ENCODE peak calls at places on chromosomes 5 and 9, in six cellular contexts. L is Caco-2; A is GM23338; Z is neural progenitor cell; H is naive thymus-derived CD4-positive, alpha-beta T cell; B is osteoblast. N is an unnamed sample. For H3K36me3, the result is how much of the 10 kb centered on the place peaks cover.

GRCh38 chr9:78578016-78578555 is 281.2 kb downstream of the PSAT1 start:
- DNase-seq in A (no peak), L (no peak), B (no peak), H (no peak), Z (no peak), N (no peak)

GRCh38 chr5:79002374-79002773 is 17.3 kb upstream of the ARSB start:
- DNase-seq in Z (no peak), A (no peak), L (no peak), H (no peak), B (no peak), N (no peak)

GRCh38 chr5:121108725-121109124 is 644.6 kb downstream of the PRR16 start:
- DNase-seq in Z (peak), B (no peak), H (no peak), A (peak), L (peak), N (peak)

GRCh38 chr5:169695919-169696490 is 58.9 kb downstream of the DOCK2 start:
- DNase-seq in A (no peak), Z (no peak), H (no peak), B (peak), L (no peak), N (no peak)

GRCh38 chr5:65796917-65797316 is 74.9 kb downstream of the NLN start:
- DNase-seq in Z (no peak), L (no peak), A (no peak), H (no peak), B (no peak), N (no peak)

GRCh38 chr5:177519463-177520235 is 2.9 kb upstream of the DDX41 start:
- DNase-seq in L (no peak), A (no peak), Z (no peak), B (peak), H (no peak), N (no peak)

GRCh38 chr5:110625376-110625999 is 101.0 kb downstream of the TMEM232 start:
- DNase-seq in Z (peak), B (peak), H (no peak), L (no peak), A (peak), N (peak)

GRCh38 chr5:79840085-79840990 is 150.7 kb downstream of the CMYA5 start:
- DNase-seq in B (no peak), H (no peak), Z (peak), A (no peak), L (no peak), N (no peak)

GRCh38 chr5:52356311-52356918 is 431.3 kb upstream of the ITGA1 start:
- DNase-seq in L (no peak), A (peak), B (no peak), Z (peak), H (no peak), N (no peak)

GRCh38 chr9:125262217-125262991 is 778 bp downstream of the GAPVD1 start:
- DNase-seq in A (no peak), Z (no peak), B (peak), L (no peak), H (peak), N (no peak)

GRCh38 chr9:90854637-90855036 is 53.0 kb downstream of the SYK start:
- DNase-seq in A (no peak), H (no peak), L (no peak), Z (no peak), B (no peak), N (no peak)

GRCh38 chr5:123916331-123917121 is 404.5 kb downstream of the CSNK1G3 start:
- DNase-seq in Z (no peak), L (no peak), A (no peak), H (no peak), B (peak), N (no peak)
- H3K4me3 ChIP-seq in Z (no peak), L (no peak), A (no peak), H (no peak), B (no peak), N (no peak)

GRCh38 chr9:131478911-131479310 is 23.8 kb upstream of the POMT1 start:
- DNase-seq in Z (no peak), H (no peak), L (no peak), A (no peak), B (no peak), N (no peak)
- H3K36me3 ChIP-seq in Z (under half), H (half or more), L (under half), A (half or more), B (half or more), N (half or more)

DNA sequence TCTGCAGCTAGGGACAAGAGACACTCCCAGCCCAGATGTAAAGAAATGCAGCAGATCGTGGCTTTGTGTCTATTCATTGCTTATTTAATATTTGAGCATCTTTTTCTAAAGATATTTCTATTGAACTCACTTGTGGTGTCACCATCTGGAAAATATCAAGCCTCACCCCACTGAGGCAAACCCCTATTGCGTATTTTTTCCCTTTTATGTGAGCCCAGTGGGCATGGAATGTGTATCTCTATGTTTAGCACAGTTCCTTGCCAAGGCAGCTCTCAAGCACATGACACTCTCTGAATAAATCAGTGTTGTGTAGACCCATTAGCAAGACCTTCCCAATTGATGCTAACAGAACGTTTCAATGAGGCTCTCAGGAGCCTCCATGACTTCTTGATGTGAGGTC is 81.6 kb downstream of the TMEM174 start:
- DNase-seq in Z (no peak), A (no peak), H (no peak), B (no peak), L (no peak), N (no peak)
- H3K4me3 ChIP-seq in Z (no peak), A (no peak), H (no peak), B (no peak), L (no peak), N (no peak)

DNA sequence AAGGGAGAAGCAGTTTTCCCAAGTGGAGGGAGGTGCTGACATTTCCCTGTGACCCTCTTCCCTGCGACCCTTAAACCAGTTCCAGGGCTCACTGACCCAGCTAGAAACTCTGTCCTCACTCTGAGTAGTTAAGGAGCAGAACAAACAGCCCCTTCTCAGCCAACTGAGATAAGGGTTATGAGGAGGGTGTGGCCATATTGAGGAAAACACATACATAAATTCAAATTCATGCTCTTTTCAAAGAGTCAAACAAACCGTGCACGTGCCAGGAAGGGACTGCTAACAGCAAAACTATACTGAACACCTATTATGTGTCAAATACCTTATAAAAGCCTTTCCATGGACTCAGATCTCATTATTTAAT is 4.9 kb upstream of the AKNA start:
- DNase-seq in H (no peak), Z (no peak), L (no peak), B (no peak), A (no peak), N (no peak)
- H3K36me3 ChIP-seq in H (under half), Z (under half), L (under half), B (under half), A (under half), N (under half)

DNA sequence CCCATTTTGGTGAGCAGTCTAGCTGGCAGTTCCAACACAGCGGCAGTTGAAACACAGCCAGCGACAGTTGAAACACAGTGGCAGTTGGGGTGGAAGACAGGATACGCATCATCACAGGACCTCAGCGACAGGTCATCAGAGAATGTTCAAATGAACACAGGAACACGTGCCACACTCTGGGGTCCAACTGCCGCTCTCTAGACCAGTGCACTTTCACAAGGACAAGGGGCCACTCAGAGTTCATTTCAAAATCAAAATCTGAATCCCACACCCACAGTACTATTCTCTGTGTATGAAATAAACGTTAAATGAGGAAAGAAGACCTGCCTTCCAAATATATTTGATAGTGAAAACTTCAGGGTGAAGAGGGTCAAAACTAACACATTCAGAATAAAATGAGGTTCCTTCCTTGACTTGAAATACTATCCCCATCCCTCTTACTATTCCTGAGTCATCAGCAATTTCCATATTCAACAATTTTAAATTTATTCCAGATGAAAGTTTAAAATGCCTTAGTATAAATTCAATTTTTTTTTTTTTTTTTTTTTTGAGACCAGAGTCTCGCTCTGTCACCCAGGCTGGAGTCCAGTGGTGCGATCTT is 53.0 kb upstream of the SIMC1 start:
- DNase-seq in Z (no peak), L (no peak), H (no peak), B (no peak), A (no peak), N (no peak)
- H3K4me3 ChIP-seq in Z (no peak), L (no peak), H (no peak), B (no peak), A (no peak), N (no peak)

GRCh38 chr5:150532996-150533395 is 25.1 kb downstream of the NDST1 start:
- DNase-seq in A (no peak), L (no peak), B (no peak), Z (no peak), H (no peak), N (no peak)
- H3K36me3 ChIP-seq in A (under half), L (under half), B (half or more), Z (under half), H (under half), N (under half)

GRCh38 chr9:14346301-14346721 is 32.4 kb upstream of the NFIB start:
- DNase-seq in L (no peak), H (no peak), A (peak), B (no peak), Z (peak), N (peak)

GRCh38 chr9:14343948-14344547 is 30.1 kb upstream of the NFIB start:
- DNase-seq in Z (peak), H (no peak), L (no peak), B (no peak), A (peak), N (peak)

GRCh38 chr9:14346826-14347407 is 33.0 kb upstream of the NFIB start:
- DNase-seq in A (peak), Z (peak), L (no peak), H (no peak), B (no peak), N (peak)

GRCh38 chr9:14344846-14345585 is 31.1 kb upstream of the NFIB start:
- DNase-seq in L (no peak), B (no peak), H (no peak), A (peak), Z (peak), N (peak)

DNA sequence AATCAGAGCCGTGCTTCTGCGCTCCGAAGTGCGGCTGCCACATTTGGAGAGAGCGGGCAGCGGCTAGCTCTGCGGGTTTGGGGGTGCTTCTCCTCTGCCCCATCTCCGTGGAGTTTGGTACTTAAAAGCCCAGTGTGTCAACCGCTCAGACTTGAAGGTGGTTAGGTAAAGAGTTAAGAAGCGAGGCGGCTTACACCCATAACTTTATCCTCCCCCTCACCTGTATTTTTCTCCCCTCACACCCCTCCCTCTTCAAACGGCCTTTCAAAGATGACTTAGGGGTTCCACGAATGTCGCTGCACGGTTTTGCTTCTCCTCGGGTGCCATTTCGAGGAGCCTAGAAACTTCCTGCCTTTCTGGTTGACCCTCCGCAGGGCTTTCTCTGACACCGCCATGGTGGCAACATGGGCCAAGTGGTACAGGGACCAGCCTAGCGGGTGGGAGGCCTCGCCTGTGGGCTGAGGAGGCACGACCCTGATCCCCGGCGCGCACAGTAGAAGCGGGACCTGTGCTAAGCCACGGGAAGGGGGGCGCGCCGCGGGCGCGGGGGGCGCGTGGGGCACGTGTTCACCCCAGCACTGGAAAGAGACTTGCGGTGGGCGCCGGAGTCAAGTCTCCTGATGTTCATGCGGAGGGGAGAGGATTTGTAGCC is 31.8 kb upstream of the NFIB start:
- DNase-seq in A (peak), Z (peak), L (no peak), B (no peak), H (no peak), N (peak)
- H3K4me3 ChIP-seq in A (peak), Z (peak), L (no peak), B (no peak), H (no peak), N (peak)

GRCh38 chr5:150649828-150650712 is 9.6 kb downstream of the SYNPO start:
- DNase-seq in L (no peak), A (no peak), H (no peak), Z (no peak), B (peak), N (no peak)
- H3K36me3 ChIP-seq in L (under half), A (under half), H (under half), Z (under half), B (under half), N (under half)

N was measured in H7.